ENCODE peak calls at places on chromosomes 3 and 15, in ten cellular contexts. I is CD8-positive, alpha-beta memory T cell; D is NCI-H2029 treated with DMSO at 0.1 percent for 48 hours; M is mesenteric fat pad; F is activated CD4-positive, alpha-beta T cell treated with anti-CD3 and anti-CD28 coated beads, Interleukin-2, amount 50 U/mL, for 1 hour; J is NCI-H1436; W is stimulated activated CD8-positive, alpha-beta memory T cell treated with anti-CD3 and anti-CD28 coated beads, Interleukin-2, amount 100 ng/mL, for 1 hour; G is SW480; V is left colon; K is ELR. X is an unnamed sample.

GRCh38 chr3:177721864-177722370 is 524.6 kb upstream of the TBL1XR1 start:
- DNase-seq in W (no peak), J (no peak), F (no peak), I (no peak), D (no peak), K (no peak), G (no peak), V (no peak), M (no peak), X (no peak)

GRCh38 chr15:39193611-39194010 is 387.3 kb upstream of the THBS1 start:
- DNase-seq in W (no peak), K (no peak), I (no peak), M (no peak), V (no peak), J (no peak), G (no peak), D (no peak), F (no peak), X (no peak)

GRCh38 chr3:128367726-128368125 is 99.0 kb downstream of the DNAJB8 start:
- DNase-seq in M (no peak), D (no peak), I (no peak), F (no peak), V (no peak), W (no peak), G (peak; percentile 41), J (no peak), K (peak; percentile 56), X (no peak)

GRCh38 chr15:64137226-64137833 is 14.2 kb upstream of the SNX22 start:
- DNase-seq in W (no peak), I (no peak), J (no peak), K (no peak), D (no peak), G (no peak), V (no peak), F (no peak), M (no peak), X (peak; percentile 30)

GRCh38 chr3:65971281-65972252 is 67.2 kb downstream of the MAGI1 start:
- DNase-seq in J (no peak), G (no peak), W (no peak), V (no peak), K (peak; percentile 52), F (no peak), M (no peak), I (no peak), D (no peak), X (peak; percentile 54)

GRCh38 chr3:191217331-191217730 is 18.3 kb downstream of the OSTN start:
- DNase-seq in J (no peak), K (no peak), F (no peak), M (no peak), V (no peak), I (no peak), D (no peak), G (no peak), W (no peak), X (peak; percentile 73)

GRCh38 chr3:63706321-63707085 is 54.0 kb downstream of the SNTN start:
- DNase-seq in F (no peak), K (peak; percentile 28), G (no peak), V (no peak), I (no peak), D (no peak), M (no peak), J (no peak), W (no peak), X (no peak)

GRCh38 chr3:150174179-150174578 is 203.5 kb upstream of the PFN2 start:
- DNase-seq in V (no peak), D (no peak), W (no peak), M (no peak), F (no peak), J (no peak), G (no peak), K (no peak), I (no peak), X (no peak)

GRCh38 chr15:74788716-74789151 is 6.9 kb downstream of the CSK start:
- DNase-seq in F (peak; percentile 45), G (no peak), J (peak; percentile 28), V (no peak), I (peak; percentile 70), K (no peak), D (no peak), W (no peak), M (no peak), X (no peak)

GRCh38 chr15:64507293-64507802 is 47.0 kb downstream of the ZNF609 start:
- DNase-seq in J (no peak), G (no peak), F (peak; percentile 25), D (no peak), W (peak; percentile 4), M (no peak), I (no peak), K (peak; percentile 13), V (peak; percentile 77), X (peak; percentile 62)

GRCh38 chr3:52490938-52491526 is 4.1 kb upstream of the STAB1 start:
- DNase-seq in D (no peak), J (no peak), G (no peak), W (no peak), K (peak; percentile 88), F (no peak), V (no peak), I (no peak), M (no peak), X (no peak)

GRCh38 chr3:162586591-162586990 is 1090.0 kb downstream of the OTOL1 start:
- DNase-seq in J (no peak), W (no peak), D (no peak), I (no peak), F (no peak), G (peak; percentile 2), M (no peak), K (peak; percentile 30), V (no peak), X (peak; percentile 61)

GRCh38 chr15:61087601-61088000 is 141.5 kb downstream of the RORA start:
- DNase-seq in K (no peak), V (no peak), J (no peak), W (no peak), G (no peak), M (no peak), D (no peak), F (no peak), I (no peak), X (no peak)

GRCh38 chr3:17118771-17119170 is 234.0 kb downstream of the PLCL2 start:
- DNase-seq in V (no peak), I (no peak), F (no peak), M (no peak), K (no peak), J (no peak), W (no peak), G (no peak), D (no peak), X (no peak)

GRCh38 chr3:116423365-116423764 is 21.9 kb downstream of the LSAMP start:
- DNase-seq in V (no peak), I (no peak), K (no peak), G (no peak), D (peak; percentile 19), W (no peak), F (no peak), M (no peak), J (peak; percentile 79), X (no peak)

GRCh38 chr3:60268123-60268522 is 983.1 kb downstream of the FHIT start:
- DNase-seq in D (no peak), J (no peak), F (no peak), I (no peak), G (no peak), M (no peak), K (no peak), W (no peak), V (no peak), X (no peak)

GRCh38 chr3:89332311-89333159 is 225.1 kb downstream of the EPHA3 start:
- DNase-seq in J (no peak), I (no peak), D (no peak), F (no peak), V (no peak), G (no peak), K (no peak), W (no peak), M (no peak), X (no peak)

GRCh38 chr15:66505430-66505811 is 295 bp downstream of the ZWILCH start:
- DNase-seq in I (no peak), J (no peak), V (no peak), D (no peak), F (no peak), K (peak; percentile 67), W (no peak), G (no peak), M (no peak), X (peak; percentile 73)

GRCh38 chr15:48828906-48829305 is 18.0 kb upstream of the CEP152 start:
- DNase-seq in W (no peak), G (no peak), V (no peak), J (no peak), M (no peak), F (no peak), I (no peak), D (no peak), K (no peak), X (no peak)

GRCh38 chr3:176286456-176287115 is 910.7 kb downstream of the TBL1XR1 start:
- DNase-seq in I (no peak), M (no peak), J (no peak), G (no peak), K (no peak), F (no peak), D (no peak), W (no peak), V (no peak), X (no peak)

GRCh38 chr3:149473314-149473990 is 1.0 kb upstream of the TM4SF4 start:
- DNase-seq in D (no peak), J (no peak), W (no peak), M (no peak), V (peak; percentile 76), G (peak; percentile 63), I (no peak), K (peak; percentile 72), F (no peak), X (peak; percentile 98)

GRCh38 chr15:74417230-74417629 is 16.5 kb downstream of the SEMA7A start:
- DNase-seq in W (no peak), K (peak; percentile 97), F (no peak), J (no peak), I (no peak), M (no peak), G (no peak), V (no peak), D (no peak), X (peak; percentile 99)

GRCh38 chr3:107416886-107417285 is 39.6 kb downstream of the CCDC54 start:
- DNase-seq in G (no peak), I (no peak), J (no peak), W (no peak), M (no peak), F (no peak), V (no peak), K (peak; percentile 31), D (no peak), X (peak; percentile 38)

GRCh38 chr3:50294089-50294488 is 1.9 kb upstream of the IFRD2 start:
- DNase-seq in M (no peak), F (no peak), W (no peak), J (no peak), I (no peak), G (no peak), V (no peak), D (no peak), K (no peak), X (no peak)

GRCh38 chr3:49531715-49532114 is 22.6 kb upstream of the BSN start:
- DNase-seq in I (no peak), W (no peak), F (no peak), V (no peak), K (no peak), G (no peak), M (no peak), J (no peak), D (no peak), X (no peak)

GRCh38 chr3:119184083-119184482 is 10.7 kb downstream of the UPK1B start:
- DNase-seq in D (no peak), V (no peak), M (no peak), I (no peak), J (no peak), G (no peak), K (no peak), W (no peak), F (no peak), X (no peak)

GRCh38 chr15:101148881-101149664 is 102.8 kb downstream of the CHSY1 start:
- DNase-seq in W (no peak), F (no peak), J (no peak), M (no peak), D (no peak), I (no peak), G (no peak), V (no peak), K (no peak), X (no peak)

GRCh38 chr15:78265752-78266224 is 1.4 kb downstream of the DNAJA4 start:
- DNase-seq in M (no peak), V (no peak), F (no peak), G (peak; percentile 42), W (no peak), J (no peak), K (peak; percentile 42), D (no peak), I (no peak), X (peak; percentile 71)

X was measured in LHCN-M2.